ENCODE peak calls at places on chromosomes 4 and X, in seven cellular contexts. M, Y, T, C, N, P and K are unnamed samples.
A peak's percentile ranks its signal among the peaks of the same experiment; 100 is the strongest.

GRCh38 chr4:4590496-4590895 is 48.6 kb upstream of the STX18 start:
- DNase-seq in M (no peak), N (no peak), P (no peak), Y (peak; percentile 80), C (no peak), T (peak; percentile 16), K (no peak)

GRCh38 chr4:78553526-78554060 is 2.0 kb downstream of the ANXA3 start:
- DNase-seq in C (no peak), M (no peak), Y (no peak), N (no peak), T (no peak), P (no peak), K (no peak)

GRCh38 chrX:6695717-6696116 is 160.8 kb upstream of the VCX3A start:
- DNase-seq in Y (no peak), T (no peak), M (no peak), P (no peak), C (no peak), N (no peak), K (no peak)

GRCh38 chrX:74449322-74449936 is 28.1 kb downstream of the SLC16A2 start:
- DNase-seq in C (no peak), Y (peak; percentile 6), T (no peak), P (no peak), M (no peak), N (no peak), K (no peak)

GRCh38 chr4:92305878-92306520 is 2.2 kb downstream of the GRID2 start:
- DNase-seq in C (peak; percentile 26), T (peak; percentile 6), M (no peak), Y (no peak), P (no peak), N (no peak), K (peak; percentile 63)

GRCh38 chrX:47091149-47091775 is 13.0 kb downstream of the RGN start:
- DNase-seq in Y (peak; percentile 18), M (no peak), T (peak; percentile 61), N (peak; percentile 1), P (no peak), C (no peak), K (no peak)

GRCh38 chrX:104351173-104351769 is 96.5 kb upstream of the ESX1 start:
- DNase-seq in Y (peak; percentile 82), M (no peak), C (peak; percentile 41), T (peak; percentile 86), P (peak; percentile 64), N (no peak), K (no peak)

GRCh38 chr4:184784628-184785257 is 41.0 kb downstream of the ACSL1 start:
- DNase-seq in C (no peak), M (no peak), T (no peak), P (no peak), N (no peak), Y (no peak), K (no peak)

GRCh38 chr4:1239141-1239948 is 9.6 kb downstream of the CTBP1 start:
- DNase-seq in P (no peak), Y (no peak), N (no peak), T (no peak), M (no peak), C (no peak), K (no peak)

GRCh38 chr4:151618858-151619257 is 141.9 kb downstream of the GATB start:
- DNase-seq in T (no peak), C (no peak), M (no peak), P (no peak), N (no peak), Y (no peak), K (no peak)

GRCh38 chrX:47182106-47182700 is 11.4 kb upstream of the UBA1 start:
- DNase-seq in P (no peak), T (no peak), C (no peak), Y (no peak), M (no peak), N (no peak), K (no peak)

GRCh38 chr4:2045518-2045951 is 13.6 kb upstream of the NAT8L start:
- DNase-seq in N (no peak), C (no peak), Y (no peak), T (no peak), P (no peak), M (no peak), K (no peak)

GRCh38 chrX:72573158-72573511 is 492 bp upstream of the HDAC8 start:
- DNase-seq in M (no peak), Y (no peak), C (no peak), P (no peak), N (no peak), T (no peak), K (no peak)
- H2BK5ac ChIP-seq in M (no peak overlapping the region), Y (no peak overlapping the region), C (no peak overlapping the region), P (no peak overlapping the region), N (no peak overlapping the region), T (no peak overlapping the region), K (no peak overlapping the region)

GRCh38 chrX:87895421-87895820 is 377.8 kb downstream of the KLHL4 start:
- DNase-seq in N (no peak), Y (no peak), M (no peak), T (no peak), P (no peak), C (no peak), K (no peak)
- H2BK5ac ChIP-seq in N (no peak overlapping the region), Y (no peak overlapping the region), M (no peak overlapping the region), T (no peak overlapping the region), P (no peak overlapping the region), C (no peak overlapping the region), K (no peak overlapping the region)

DNA sequence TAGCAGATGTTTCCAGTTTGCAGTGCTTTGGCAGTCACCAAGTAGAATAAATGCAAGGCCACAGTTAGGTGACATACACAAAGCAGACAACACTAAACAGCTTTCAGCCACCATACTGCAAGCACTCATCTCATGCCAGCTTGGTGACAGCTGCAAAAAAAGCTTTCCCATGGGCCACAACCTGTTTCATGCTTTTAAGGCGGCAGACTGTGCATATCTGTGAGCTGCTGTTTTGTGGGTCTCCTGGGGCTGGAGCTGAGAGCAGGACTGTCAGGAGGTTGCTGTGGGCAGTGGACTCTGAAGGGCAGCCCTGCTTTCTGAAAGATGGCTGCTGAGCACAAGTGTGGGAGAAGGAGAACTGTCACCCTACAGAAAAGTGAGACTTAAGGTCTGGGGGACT is 82.6 kb downstream of the FHDC1 start:
- DNase-seq in M (no peak), Y (no peak), N (no peak), P (no peak), T (no peak), C (no peak), K (no peak)
- H2BK5ac ChIP-seq in M (no peak overlapping the region), Y (no peak overlapping the region), N (no peak overlapping the region), P (no peak overlapping the region), T (no peak overlapping the region), C (no peak overlapping the region), K (no peak overlapping the region)

GRCh38 chrX:27917713-27918500 is 63.3 kb downstream of the DCAF8L1 start:
- DNase-seq in N (no peak), Y (no peak), C (no peak), M (no peak), T (no peak), P (no peak), K (no peak)
- H2BK5ac ChIP-seq in N (no peak overlapping the region), Y (no peak overlapping the region), C (no peak overlapping the region), M (no peak overlapping the region), T (no peak overlapping the region), P (no peak overlapping the region), K (no peak overlapping the region)

GRCh38 chr4:177740563-177740962 is 298.3 kb upstream of the AGA start:
- DNase-seq in Y (peak; percentile 5), T (no peak), C (no peak), P (no peak), M (no peak), N (no peak), K (no peak)

GRCh38 chr4:177737387-177737965 is 295.2 kb upstream of the AGA start:
- DNase-seq in M (no peak), Y (peak; percentile 30), T (no peak), P (no peak), C (no peak), N (no peak), K (no peak)
- H2BK5ac ChIP-seq in M (no peak overlapping the region), Y (no peak overlapping the region), T (no peak overlapping the region), P (no peak overlapping the region), C (no peak overlapping the region), N (no peak overlapping the region), K (no peak overlapping the region)

DNA sequence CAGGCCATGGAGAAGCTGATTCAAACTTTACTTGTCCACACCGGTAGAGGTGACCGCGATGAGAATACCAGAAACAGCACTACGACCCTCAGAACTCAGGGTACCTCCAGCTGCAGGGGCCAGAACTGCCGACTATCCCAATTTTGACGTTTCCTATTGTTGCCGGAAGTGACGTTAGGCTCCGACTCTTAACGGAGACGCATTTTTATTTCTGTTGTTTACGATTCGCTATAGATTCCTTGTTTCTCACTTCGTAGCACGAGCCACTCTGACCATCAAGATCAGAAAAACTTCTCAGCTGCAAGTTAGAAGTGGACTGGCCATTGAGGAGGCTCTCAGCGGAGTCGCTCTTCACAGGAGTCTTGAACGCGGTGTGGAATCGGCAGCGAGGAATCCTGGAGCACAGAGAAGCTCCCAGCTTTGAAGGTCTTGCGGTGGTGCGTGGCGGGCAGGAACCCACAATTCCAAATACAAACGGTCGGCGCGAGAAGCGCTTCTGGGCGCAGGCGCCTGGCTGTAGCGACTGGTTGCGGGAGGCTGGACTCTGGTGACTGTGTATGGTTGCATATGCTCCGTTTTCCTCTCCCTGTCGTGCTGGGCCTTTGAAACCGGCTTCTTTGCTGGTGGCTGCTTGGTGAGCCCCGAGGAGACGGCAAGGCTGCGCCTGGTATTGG is at the start of the genes CEP44 and FBXO8:
- DNase-seq in T (peak; percentile 89), M (peak; percentile 77), C (peak; percentile 88), P (peak; percentile 86), Y (peak; percentile 78), N (peak; percentile 75), K (no peak)
- H2BK5ac ChIP-seq in T (peak within 1 kb of the TSS; percentile 96), M (peak within 1 kb of the TSS; percentile 99), C (peak within 1 kb of the TSS; percentile 93), P (peak within 1 kb of the TSS; percentile 99), Y (peak within 1 kb of the TSS; percentile 98), N (peak within 1 kb of the TSS; percentile 88), K (peak within 1 kb of the TSS; percentile 99)